ENCODE peak calls at places on chromosomes 12 and 14, in seven cellular contexts. E is A549, I is tibial nerve, N is pancreas, W is fibroblast of lung, H is stomach, L is lung. K is an unnamed sample.

GRCh38 chr12:26636710-26637328 is 196.2 kb downstream of the ITPR2 start:
- DNase-seq in W (peak; percentile 88), L (no peak), N (peak; percentile 21), H (no peak), I (no peak), E (peak; percentile 50), K (peak; percentile 33)

GRCh38 chr14:66174453-66174891 is 311.7 kb upstream of the CCDC196 start:
- DNase-seq in W (no peak), H (no peak), I (no peak), N (no peak), L (no peak), E (no peak), K (no peak)

GRCh38 chr14:75522224-75522764 is at the start of gene BATF:
- DNase-seq in I (peak; percentile 41), E (no peak), H (peak; percentile 58), W (no peak), L (peak; percentile 52), N (no peak), K (no peak)

GRCh38 chr12:53232641-53233538 is 881 bp upstream of the RARG start:
- DNase-seq in I (peak; percentile 48), L (no peak), E (peak; percentile 47), N (no peak), W (peak; percentile 21), H (peak; percentile 70), K (no peak)

GRCh38 chr14:50107850-50108249 is 8.5 kb downstream of the VCPKMT start:
- DNase-seq in W (no peak), L (no peak), H (no peak), N (no peak), E (no peak), I (no peak), K (no peak)

GRCh38 chr12:105162174-105162573 is 54.6 kb downstream of the WASHC4 start:
- DNase-seq in L (no peak), N (no peak), I (no peak), E (no peak), W (no peak), H (no peak), K (no peak)

GRCh38 chr14:88929656-88930436 is 105.4 kb downstream of the TTC8 start:
- DNase-seq in I (no peak), E (peak; percentile 12), W (no peak), N (no peak), H (no peak), L (no peak), K (no peak)

GRCh38 chr14:98229676-98230366 is 1042.2 kb downstream of the BCL11B start:
- DNase-seq in H (no peak), I (no peak), N (no peak), L (no peak), W (peak; percentile 5), E (no peak), K (no peak)

GRCh38 chr14:58078068-58078467 is 73.9 kb downstream of the ARMH4 start:
- DNase-seq in N (no peak), I (no peak), E (no peak), W (peak; percentile 92), H (no peak), L (no peak), K (peak; percentile 41)

GRCh38 chr12:66066071-66066928 is 64.2 kb downstream of the LLPH start:
- DNase-seq in H (no peak), E (no peak), I (no peak), W (peak; percentile 82), L (no peak), N (no peak), K (peak; percentile 83)

GRCh38 chr14:106875503-106875902 is 1349.1 kb downstream of the TMEM121 start:
- DNase-seq in H (peak; percentile 51), E (no peak), N (no peak), W (no peak), L (no peak), I (no peak), K (no peak)

GRCh38 chr12:111753144-111753881 is 13.4 kb upstream of the ALDH2 start:
- DNase-seq in L (peak; percentile 59), E (peak; percentile 63), N (peak; percentile 83), I (peak; percentile 33), W (peak; percentile 33), H (peak; percentile 67), K (peak; percentile 48)

GRCh38 chr12:10940389-10940788 is 1.3 kb upstream of the TAS2R14 start:
- DNase-seq in I (no peak), L (no peak), E (peak; percentile 65), N (no peak), W (peak; percentile 94), H (no peak), K (peak; percentile 4)

GRCh38 chr12:117433878-117434277 is 72.5 kb upstream of the NOS1 start:
- DNase-seq in H (no peak), L (no peak), W (no peak), N (no peak), E (no peak), I (no peak), K (no peak)

GRCh38 chr12:127809236-127809635 is 457.7 kb upstream of the TMEM132C start:
- DNase-seq in W (peak; percentile 92), N (peak; percentile 38), H (no peak), E (peak; percentile 23), L (no peak), I (no peak), K (peak; percentile 32)

GRCh38 chr14:81408595-81408994 is 8.5 kb upstream of the STON2 start:
- DNase-seq in W (no peak), E (no peak), H (no peak), N (no peak), I (no peak), L (no peak), K (no peak)

GRCh38 chr12:77401480-77402105 is 336.2 kb upstream of the E2F7 start:
- DNase-seq in N (no peak), H (no peak), W (peak; percentile 24), I (no peak), E (no peak), L (no peak), K (no peak)

GRCh38 chr14:31189346-31190219 is 18.0 kb downstream of the HECTD1 start:
- DNase-seq in L (no peak), E (no peak), W (peak; percentile 45), N (no peak), I (no peak), H (no peak), K (no peak)

GRCh38 chr14:54306806-54307205 is 90.0 kb upstream of the CDKN3 start:
- DNase-seq in W (no peak), E (no peak), H (no peak), I (no peak), L (no peak), N (no peak), K (no peak)

GRCh38 chr14:68843471-68844209 is 50.8 kb upstream of the ZFP36L1 start:
- DNase-seq in E (peak; percentile 76), I (peak; percentile 83), H (peak; percentile 88), L (peak; percentile 71), N (peak; percentile 82), W (peak; percentile 53), K (peak; percentile 27)

DNA sequence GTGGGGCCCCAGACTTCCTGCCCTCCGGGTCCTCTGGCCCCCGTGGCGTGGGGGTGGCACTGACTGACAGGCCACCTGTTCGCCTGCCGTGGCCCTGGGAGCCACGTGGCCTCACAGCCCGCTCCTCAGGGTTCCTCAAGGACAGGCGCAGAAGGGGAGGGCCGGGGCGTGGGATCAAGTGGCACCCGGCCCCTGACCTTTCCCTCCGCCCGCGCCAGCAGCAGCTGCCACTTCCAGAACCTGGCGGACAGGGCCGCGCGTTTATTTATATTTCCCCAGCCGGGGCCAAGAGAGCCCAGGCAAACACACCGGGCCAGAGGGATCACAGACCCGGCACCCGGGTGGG is 92.6 kb downstream of the RFLNA start:
- DNase-seq in I (no peak), W (no peak), E (no peak), H (peak; percentile 82), L (peak; percentile 47), N (peak; percentile 80), K (no peak)
- H3K4me3 ChIP-seq in I (peak overlapping the region; percentile 54), W (peak overlapping the region; percentile 76), E (peak overlapping the region; percentile 79), H (peak overlapping the region; percentile 45), L (no peak overlapping the region), N (peak overlapping the region; percentile 49), K (peak overlapping the region; percentile 63)

GRCh38 chr12:81759215-81759991 is at the start of gene PPFIA2:
- DNase-seq in E (peak; percentile 6), N (peak; percentile 11), I (no peak), W (peak; percentile 71), L (no peak), H (no peak), K (no peak)

GRCh38 chr12:81758421-81759214 is 532 bp downstream of the PPFIA2 start:
- DNase-seq in L (no peak), I (no peak), E (peak; percentile 5), N (peak; percentile 11), H (no peak), W (peak; percentile 55), K (no peak)

GRCh38 chr12:81757731-81758325 is 1.3 kb downstream of the PPFIA2 start:
- DNase-seq in N (no peak), L (no peak), I (no peak), W (peak; percentile 0), H (no peak), E (no peak), K (no peak)
- H3K4me3 ChIP-seq in N (no peak overlapping the region), L (no peak overlapping the region), I (peak overlapping the region; percentile 41), W (peak overlapping the region; percentile 57), H (peak overlapping the region; percentile 49), E (peak overlapping the region; percentile 48), K (no peak overlapping the region)

GRCh38 chr12:81094718-81095360 is 17.0 kb downstream of the ACSS3 start:
- DNase-seq in L (no peak), I (no peak), W (no peak), H (no peak), N (no peak), E (no peak), K (no peak)
- H3K4me3 ChIP-seq in L (no peak overlapping the region), I (no peak overlapping the region), W (no peak overlapping the region), H (no peak overlapping the region), N (no peak overlapping the region), E (no peak overlapping the region), K (no peak overlapping the region)

GRCh38 chr14:102983496-102983895 is 61.0 kb downstream of the AMN start:
- DNase-seq in L (no peak), N (no peak), I (no peak), E (no peak), H (no peak), W (no peak), K (no peak)

GRCh38 chr14:102980409-102980810 is 57.9 kb downstream of the AMN start:
- DNase-seq in L (no peak), N (no peak), W (no peak), E (no peak), H (no peak), I (no peak), K (no peak)

GRCh38 chr14:102984336-102985102 is 62.1 kb downstream of the AMN start:
- DNase-seq in E (no peak), L (no peak), N (no peak), W (no peak), I (no peak), H (no peak), K (no peak)

GRCh38 chr14:102985665-102986064 is 63.2 kb downstream of the AMN start:
- DNase-seq in I (no peak), N (no peak), H (no peak), W (no peak), L (no peak), E (no peak), K (no peak)

DNA sequence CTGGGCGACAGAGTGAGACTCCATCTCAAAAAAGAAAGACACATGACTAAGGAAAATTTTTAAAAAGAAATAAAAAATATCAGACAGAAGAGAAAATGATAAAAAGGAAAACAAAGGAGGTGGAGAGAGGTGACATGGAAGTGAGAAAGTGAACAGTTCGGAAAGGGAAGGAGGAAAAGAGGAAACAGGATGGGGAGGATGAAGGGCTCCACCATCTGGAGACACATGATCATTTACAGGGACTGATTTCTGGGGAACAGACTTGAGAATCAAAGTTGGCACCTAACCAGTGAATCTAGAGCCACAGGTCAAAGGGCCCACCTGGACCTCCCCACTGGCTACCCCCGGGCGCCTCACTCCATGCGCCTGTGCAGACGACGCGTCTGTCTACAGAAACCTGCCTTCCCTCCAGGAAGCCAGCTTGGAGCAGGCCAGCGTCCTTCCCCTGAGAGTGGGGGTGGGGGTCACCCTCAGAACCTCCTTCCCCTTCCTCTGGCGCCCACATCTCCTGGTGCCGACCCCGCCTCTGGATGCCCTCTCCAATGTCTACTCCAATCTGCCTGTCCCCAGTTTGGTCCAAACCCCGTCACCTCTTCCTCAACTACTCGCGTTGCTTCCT is 60.5 kb downstream of the AMN start:
- DNase-seq in N (no peak), W (no peak), L (no peak), H (no peak), E (no peak), I (no peak), K (no peak)
- H3K4me3 ChIP-seq in N (no peak overlapping the region), W (no peak overlapping the region), L (no peak overlapping the region), H (no peak overlapping the region), E (no peak overlapping the region), I (no peak overlapping the region), K (no peak overlapping the region)

K was measured in HFF-Myc.